ENCODE peak calls at places on chromosome 11, in five cellular contexts. One of them, this sample, is unnamed.

GRCh38 chr11:62025429-62026105 is 58.1 kb upstream of the FTH1 start:
- DNase-seq in Calu3: peak
- DNase-seq in iPS-NIHi11: no peak
- DNase-seq in RWPE1: peak
- DNase-seq in stimulated activated CD8-positive, alpha-beta memory T cell treated with anti-CD3 and anti-CD28 coated beads, Interleukin-15, amount 100 ng/mL, for 4 hours: peak
- DNase-seq in this sample: no peak

GRCh38 chr11:123601737-123602136 is 52.7 kb downstream of the SCN3B start:
- DNase-seq in Calu3: no peak
- DNase-seq in iPS-NIHi11: no peak
- DNase-seq in RWPE1: no peak
- DNase-seq in stimulated activated CD8-positive, alpha-beta memory T cell treated with anti-CD3 and anti-CD28 coated beads, Interleukin-15, amount 100 ng/mL, for 4 hours: no peak
- DNase-seq in this sample: no peak

GRCh38 chr11:25876456-25876965 is 455.4 kb upstream of the ANO3 start:
- DNase-seq in Calu3: no peak
- DNase-seq in iPS-NIHi11: peak
- DNase-seq in RWPE1: no peak
- DNase-seq in stimulated activated CD8-positive, alpha-beta memory T cell treated with anti-CD3 and anti-CD28 coated beads, Interleukin-15, amount 100 ng/mL, for 4 hours: no peak
- DNase-seq in this sample: no peak

GRCh38 chr11:7551571-7551970 is 37.8 kb downstream of the PPFIBP2 start:
- DNase-seq in Calu3: no peak
- DNase-seq in iPS-NIHi11: no peak
- DNase-seq in RWPE1: peak
- DNase-seq in stimulated activated CD8-positive, alpha-beta memory T cell treated with anti-CD3 and anti-CD28 coated beads, Interleukin-15, amount 100 ng/mL, for 4 hours: no peak
- DNase-seq in this sample: no peak

GRCh38 chr11:73576226-73576625 is 21.7 kb downstream of the FAM168A start:
- DNase-seq in Calu3: no peak
- DNase-seq in iPS-NIHi11: no peak
- DNase-seq in RWPE1: no peak
- DNase-seq in stimulated activated CD8-positive, alpha-beta memory T cell treated with anti-CD3 and anti-CD28 coated beads, Interleukin-15, amount 100 ng/mL, for 4 hours: no peak
- DNase-seq in this sample: no peak

GRCh38 chr11:73059915-73060314 is 82.2 kb downstream of the FCHSD2 start:
- DNase-seq in Calu3: no peak
- DNase-seq in iPS-NIHi11: no peak
- DNase-seq in RWPE1: peak
- DNase-seq in stimulated activated CD8-positive, alpha-beta memory T cell treated with anti-CD3 and anti-CD28 coated beads, Interleukin-15, amount 100 ng/mL, for 4 hours: no peak
- DNase-seq in this sample: no peak

GRCh38 chr11:117528061-117528780 is 200.6 kb downstream of the CEP164 start:
- DNase-seq in Calu3: no peak
- DNase-seq in iPS-NIHi11: no peak
- DNase-seq in RWPE1: no peak
- DNase-seq in stimulated activated CD8-positive, alpha-beta memory T cell treated with anti-CD3 and anti-CD28 coated beads, Interleukin-15, amount 100 ng/mL, for 4 hours: no peak
- DNase-seq in this sample: no peak

GRCh38 chr11:110455718-110456117 is 26.0 kb downstream of the FDX1 start:
- DNase-seq in Calu3: no peak
- DNase-seq in iPS-NIHi11: no peak
- DNase-seq in RWPE1: no peak
- DNase-seq in stimulated activated CD8-positive, alpha-beta memory T cell treated with anti-CD3 and anti-CD28 coated beads, Interleukin-15, amount 100 ng/mL, for 4 hours: no peak
- DNase-seq in this sample: no peak

GRCh38 chr11:116225236-116225635 is 547.6 kb downstream of the BUD13 start:
- DNase-seq in Calu3: no peak
- DNase-seq in iPS-NIHi11: peak
- DNase-seq in RWPE1: no peak
- DNase-seq in stimulated activated CD8-positive, alpha-beta memory T cell treated with anti-CD3 and anti-CD28 coated beads, Interleukin-15, amount 100 ng/mL, for 4 hours: no peak
- DNase-seq in this sample: no peak

GRCh38 chr11:128616158-128616557 is 28.8 kb upstream of the ETS1 start:
- DNase-seq in Calu3: no peak
- DNase-seq in iPS-NIHi11: no peak
- DNase-seq in RWPE1: no peak
- DNase-seq in stimulated activated CD8-positive, alpha-beta memory T cell treated with anti-CD3 and anti-CD28 coated beads, Interleukin-15, amount 100 ng/mL, for 4 hours: no peak
- DNase-seq in this sample: peak

GRCh38 chr11:77211040-77211451 is 83.0 kb downstream of the MYO7A start:
- DNase-seq in Calu3: no peak
- DNase-seq in iPS-NIHi11: no peak
- DNase-seq in RWPE1: no peak
- DNase-seq in stimulated activated CD8-positive, alpha-beta memory T cell treated with anti-CD3 and anti-CD28 coated beads, Interleukin-15, amount 100 ng/mL, for 4 hours: no peak
- DNase-seq in this sample: no peak

GRCh38 chr11:83241291-83241946 is 44.7 kb downstream of the CCDC90B start:
- DNase-seq in Calu3: peak
- DNase-seq in iPS-NIHi11: peak
- DNase-seq in RWPE1: peak
- DNase-seq in stimulated activated CD8-positive, alpha-beta memory T cell treated with anti-CD3 and anti-CD28 coated beads, Interleukin-15, amount 100 ng/mL, for 4 hours: no peak
- DNase-seq in this sample: peak

GRCh38 chr11:78253797-78254196 is 65.1 kb downstream of the USP35 start:
- DNase-seq in Calu3: no peak
- DNase-seq in iPS-NIHi11: no peak
- DNase-seq in RWPE1: no peak
- DNase-seq in stimulated activated CD8-positive, alpha-beta memory T cell treated with anti-CD3 and anti-CD28 coated beads, Interleukin-15, amount 100 ng/mL, for 4 hours: no peak
- DNase-seq in this sample: no peak

This sample was measured in cerebellum.